ENCODE peak calls at places on chromosomes 12 and 14, in five cellular contexts. K is astrocyte of the spinal cord, T is upper lobe of right lung, E is MM.1S, O is H1. M is an unnamed sample.

GRCh38 chr12:131832393-131833231 is 4.4 kb downstream of the MMP17 start:
- DNase-seq in K (no peak), T (no peak), E (no peak), O (no peak), M (peak; percentile 79)

GRCh38 chr14:33671556-33671955 is 279.3 kb downstream of the EGLN3 start:
- DNase-seq in K (no peak), T (no peak), E (no peak), O (no peak), M (no peak)

GRCh38 chr14:59087711-59088110 is 100.8 kb upstream of the DAAM1 start:
- DNase-seq in K (no peak), T (no peak), E (no peak), O (no peak), M (no peak)

GRCh38 chr12:112577473-112578334 is 159.0 kb downstream of the PTPN11 start:
- DNase-seq in K (no peak), T (no peak), E (no peak), O (peak; percentile 61), M (no peak)

GRCh38 chr14:67486890-67487289 is 1.6 kb downstream of the TMEM229B start:
- DNase-seq in K (no peak), T (no peak), E (no peak), O (no peak), M (no peak)

GRCh38 chr14:92637228-92637627 is 111.2 kb downstream of the LGMN start:
- DNase-seq in K (peak; percentile 38), T (no peak), E (no peak), O (no peak), M (no peak)

GRCh38 chr14:35366048-35366428 is 38.5 kb downstream of the NFKBIA start:
- DNase-seq in K (peak; percentile 54), T (no peak), E (no peak), O (no peak), M (peak; percentile 48)

GRCh38 chr14:56310643-56311042 is 192.4 kb downstream of the PELI2 start:
- DNase-seq in K (peak; percentile 51), T (no peak), E (no peak), O (no peak), M (peak; percentile 22)

GRCh38 chr12:121795029-121795977 is 1.8 kb upstream of the RHOF start:
- DNase-seq in K (peak; percentile 84), T (peak; percentile 93), E (peak; percentile 50), O (peak; percentile 82), M (peak; percentile 90)
- H3K4me3 ChIP-seq in K (no peak overlapping the region), T (peak overlapping the region; percentile 20), E (peak overlapping the region; percentile 44), O (peak overlapping the region; percentile 91), M (no peak overlapping the region)

GRCh38 chr14:38788060-38788459 is 315.0 kb downstream of the SEC23A start:
- DNase-seq in K (no peak), T (no peak), E (no peak), O (no peak), M (no peak)
- TF ChIP-seq CTCF in K (no peak), T (no peak), E (no peak), O (no peak), M (no peak)

GRCh38 chr14:76918751-76919421 is 92.7 kb downstream of the LRRC74A start:
- DNase-seq in K (peak; percentile 99), T (peak; percentile 96), E (no peak), O (no peak), M (peak; percentile 99)

GRCh38 chr14:76918176-76918750 is 92.1 kb downstream of the LRRC74A start:
- DNase-seq in K (peak; percentile 93), T (peak; percentile 76), E (no peak), O (no peak), M (peak; percentile 98)

GRCh38 chr14:76919811-76920571 is 93.8 kb downstream of the LRRC74A start:
- DNase-seq in K (peak; percentile 88), T (no peak), E (no peak), O (no peak), M (peak; percentile 78)

GRCh38 chr14:76920572-76921175 is 94.5 kb downstream of the LRRC74A start:
- DNase-seq in K (no peak), T (no peak), E (no peak), O (no peak), M (no peak)

DNA sequence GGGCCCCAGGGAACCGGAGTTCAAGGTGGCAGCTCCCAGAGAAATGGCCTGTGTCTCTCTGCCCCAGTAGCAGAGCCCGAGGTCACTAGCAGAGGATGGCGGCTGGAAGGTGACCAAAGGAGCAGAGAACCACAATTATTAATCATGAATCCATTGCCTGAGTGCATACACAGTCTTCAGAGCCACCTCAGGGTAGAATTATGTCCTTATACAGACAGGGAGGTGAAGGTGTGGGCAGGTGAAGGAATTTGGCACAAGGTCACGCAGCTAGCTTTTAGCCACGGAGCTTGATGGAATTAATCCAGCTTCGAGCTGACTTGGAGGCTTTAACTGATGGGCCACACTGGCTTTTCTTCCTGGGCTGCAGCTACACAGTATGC is 93.2 kb downstream of the LRRC74A start:
- DNase-seq in K (no peak), T (no peak), E (no peak), O (no peak), M (peak; percentile 39)
- H3K4me3 ChIP-seq in K (no peak overlapping the region), T (no peak overlapping the region), E (no peak overlapping the region), O (no peak overlapping the region), M (peak overlapping the region; percentile 22)

GRCh38 chr14:52824479-52824878 is 33.1 kb upstream of the GNPNAT1 start:
- DNase-seq in K (no peak), T (no peak), E (no peak), O (no peak), M (peak; percentile 9)

GRCh38 chr14:52827426-52827825 is 36.0 kb upstream of the GNPNAT1 start:
- DNase-seq in K (no peak), T (no peak), E (no peak), O (no peak), M (no peak)

GRCh38 chr14:52825085-52825484 is 33.7 kb upstream of the GNPNAT1 start:
- DNase-seq in K (no peak), T (no peak), E (no peak), O (no peak), M (no peak)

GRCh38 chr14:52821805-52822250 is 30.4 kb upstream of the GNPNAT1 start:
- DNase-seq in K (no peak), T (no peak), E (no peak), O (no peak), M (no peak)
- TF ChIP-seq CTCF in K (no peak), T (no peak), E (no peak), O (no peak), M (no peak)

GRCh38 chr12:116612436-116612835 is 53.3 kb downstream of the MAP1LC3B2 start:
- DNase-seq in K (no peak), T (no peak), E (no peak), O (no peak), M (no peak)

GRCh38 chr12:116614194-116614885 is 55.2 kb downstream of the MAP1LC3B2 start:
- DNase-seq in K (no peak), T (no peak), E (no peak), O (no peak), M (no peak)

GRCh38 chr12:116615141-116615861 is 56.1 kb downstream of the MAP1LC3B2 start:
- DNase-seq in K (no peak), T (no peak), E (no peak), O (no peak), M (no peak)

GRCh38 chr12:116610971-116611541 is 51.9 kb downstream of the MAP1LC3B2 start:
- DNase-seq in K (no peak), T (no peak), E (no peak), O (no peak), M (peak; percentile 19)

DNA sequence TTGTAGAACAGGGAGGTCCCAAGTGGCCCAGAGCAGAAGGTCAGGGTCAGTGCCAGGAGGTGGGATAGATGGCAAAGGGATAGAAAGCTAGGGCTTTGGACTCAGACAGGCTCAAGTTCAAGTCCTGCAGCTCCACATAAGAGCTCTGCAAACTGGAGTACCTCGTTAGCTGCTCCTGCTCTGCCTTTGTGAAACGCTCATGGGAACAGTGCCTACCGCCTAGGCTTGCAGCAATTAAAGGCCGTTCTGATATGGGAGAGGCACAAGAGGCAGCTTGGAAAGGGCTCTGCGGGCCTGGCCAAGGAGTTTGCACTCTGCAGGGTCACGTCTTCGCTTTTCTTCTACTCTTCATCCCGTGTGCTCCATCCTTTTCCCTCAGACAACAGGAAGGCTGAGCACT is 54.1 kb downstream of the MAP1LC3B2 start:
- DNase-seq in K (no peak), T (no peak), E (no peak), O (no peak), M (no peak)
- H3K4me3 ChIP-seq in K (no peak overlapping the region), T (no peak overlapping the region), E (no peak overlapping the region), O (no peak overlapping the region), M (no peak overlapping the region)

GRCh38 chr12:94139816-94140215 is 8.6 kb upstream of the PLXNC1 start:
- DNase-seq in K (no peak), T (no peak), E (no peak), O (no peak), M (no peak)

GRCh38 chr12:94134226-94134795 is 14.1 kb upstream of the PLXNC1 start:
- DNase-seq in K (peak; percentile 60), T (no peak), E (peak; percentile 70), O (no peak), M (peak; percentile 75)
- TF ChIP-seq CTCF in K (peak; percentile 67), T (peak; percentile 81), E (peak; percentile 73), O (peak; percentile 39), M (peak; percentile 71)

M was measured in fibroblast of the aortic adventitia.